ENCODE peak calls at places on chromosome 20, in six cellular contexts. One of them, this sample, is unnamed.

GRCh38 chr20:33684533-33685327 is 1.5 kb downstream of the E2F1 start:
- DNase-seq in AG04450: no peak
- DNase-seq in astrocyte of the spinal cord: no peak
- DNase-seq in activated CD4-positive, alpha-beta T cell treated with anti-CD3 and anti-CD28 coated beads for 4 hours: no peak
- DNase-seq in RPMI8226: peak; percentile 84
- DNase-seq in left ventricle myocardium inferior: no peak
- DNase-seq in this sample: no peak

GRCh38 chr20:45355209-45355608 is 7.0 kb upstream of the SDC4 start:
- DNase-seq in AG04450: no peak
- DNase-seq in astrocyte of the spinal cord: peak; percentile 81
- DNase-seq in activated CD4-positive, alpha-beta T cell treated with anti-CD3 and anti-CD28 coated beads for 4 hours: no peak
- DNase-seq in RPMI8226: no peak
- DNase-seq in left ventricle myocardium inferior: no peak
- DNase-seq in this sample: no peak

GRCh38 chr20:58619847-58620431 is 31.1 kb upstream of the STX16 start:
- DNase-seq in AG04450: no peak
- DNase-seq in astrocyte of the spinal cord: no peak
- DNase-seq in activated CD4-positive, alpha-beta T cell treated with anti-CD3 and anti-CD28 coated beads for 4 hours: no peak
- DNase-seq in RPMI8226: no peak
- DNase-seq in left ventricle myocardium inferior: no peak
- DNase-seq in this sample: no peak

GRCh38 chr20:48286571-48287551 is 501.6 kb upstream of the SULF2 start:
- DNase-seq in AG04450: no peak
- DNase-seq in astrocyte of the spinal cord: no peak
- DNase-seq in activated CD4-positive, alpha-beta T cell treated with anti-CD3 and anti-CD28 coated beads for 4 hours: no peak
- DNase-seq in RPMI8226: no peak
- DNase-seq in left ventricle myocardium inferior: no peak
- DNase-seq in this sample: no peak

GRCh38 chr20:17972121-17972520 is 3.3 kb downstream of the MGME1 start:
- DNase-seq in AG04450: no peak
- DNase-seq in astrocyte of the spinal cord: peak; percentile 34
- DNase-seq in activated CD4-positive, alpha-beta T cell treated with anti-CD3 and anti-CD28 coated beads for 4 hours: no peak
- DNase-seq in RPMI8226: peak; percentile 56
- DNase-seq in left ventricle myocardium inferior: no peak
- DNase-seq in this sample: no peak

GRCh38 chr20:23655551-23656211 is 17.9 kb upstream of the CST3 start:
- DNase-seq in AG04450: no peak
- DNase-seq in astrocyte of the spinal cord: no peak
- DNase-seq in activated CD4-positive, alpha-beta T cell treated with anti-CD3 and anti-CD28 coated beads for 4 hours: no peak
- DNase-seq in RPMI8226: peak; percentile 45
- DNase-seq in left ventricle myocardium inferior: peak; percentile 61
- DNase-seq in this sample: peak; percentile 82

GRCh38 chr20:38032585-38033329 is 499 bp downstream of the TTI1 start:
- DNase-seq in AG04450: no peak
- DNase-seq in astrocyte of the spinal cord: no peak
- DNase-seq in activated CD4-positive, alpha-beta T cell treated with anti-CD3 and anti-CD28 coated beads for 4 hours: no peak
- DNase-seq in RPMI8226: peak; percentile 71
- DNase-seq in left ventricle myocardium inferior: no peak
- DNase-seq in this sample: no peak

GRCh38 chr20:59248031-59248684 is 52.3 kb upstream of the EDN3 start:
- DNase-seq in AG04450: no peak
- DNase-seq in astrocyte of the spinal cord: no peak
- DNase-seq in activated CD4-positive, alpha-beta T cell treated with anti-CD3 and anti-CD28 coated beads for 4 hours: no peak
- DNase-seq in RPMI8226: no peak
- DNase-seq in left ventricle myocardium inferior: no peak
- DNase-seq in this sample: no peak

This sample was measured in cardiac septum.